ENCODE peak calls at places on chromosomes 7 and 10, in seven cellular contexts. I, V, U, X, R, M and Z are unnamed samples.

GRCh38 chr10:32171213-32171612 is 115.0 kb upstream of the KIF5B start:
- DNase-seq in R (no peak), I (no peak), U (no peak), V (no peak), X (no peak), M (no peak), Z (no peak)

GRCh38 chr7:151018421-151019129 is 5.7 kb downstream of the ATG9B start:
- DNase-seq in X (no peak), R (no peak), V (no peak), I (no peak), M (no peak), U (no peak), Z (peak)

GRCh38 chr10:55212051-55212450 is 411.0 kb upstream of the PCDH15 start:
- DNase-seq in X (no peak), M (no peak), R (no peak), V (no peak), I (no peak), U (no peak), Z (no peak)

GRCh38 chr10:7438196-7438986 is 27.6 kb upstream of the SFMBT2 start:
- DNase-seq in I (no peak), X (no peak), U (no peak), M (no peak), R (no peak), V (no peak), Z (no peak)

GRCh38 chr10:5869156-5869555 is 20.5 kb downstream of the ANKRD16 start:
- DNase-seq in M (no peak), V (no peak), X (no peak), R (no peak), U (no peak), I (no peak), Z (no peak)

GRCh38 chr7:115844857-115845256 is 185.7 kb downstream of the TFEC start:
- DNase-seq in M (peak), R (no peak), U (no peak), I (no peak), V (no peak), X (no peak), Z (no peak)

GRCh38 chr7:148611692-148612091 is 21.1 kb downstream of the C7orf33 start:
- DNase-seq in M (no peak), X (no peak), V (no peak), U (no peak), I (no peak), R (no peak), Z (no peak)

GRCh38 chr7:151139071-151139521 is 28.4 kb downstream of the GBX1 start:
- DNase-seq in V (no peak), R (no peak), U (no peak), M (no peak), X (no peak), I (no peak), Z (no peak)

GRCh38 chr10:69890065-69890831 is 88.5 kb downstream of the COL13A1 start:
- DNase-seq in R (no peak), U (no peak), V (no peak), X (no peak), I (no peak), M (no peak), Z (no peak)

GRCh38 chr10:42755028-42755451 is 27.6 kb upstream of the BMS1 start:
- DNase-seq in V (no peak), I (no peak), U (no peak), X (no peak), M (no peak), R (no peak), Z (no peak)

GRCh38 chr7:130096243-130096827 is 26.0 kb downstream of the KLHDC10 start:
- DNase-seq in X (no peak), V (no peak), R (no peak), M (no peak), I (peak), U (no peak), Z (peak)

GRCh38 chr7:158374586-158374985 is 213.0 kb downstream of the PTPRN2 start:
- DNase-seq in X (no peak), U (no peak), R (no peak), M (no peak), I (no peak), V (no peak), Z (peak)

GRCh38 chr10:75137533-75138438 is 26.3 kb downstream of the SAMD8 start:
- DNase-seq in I (peak), X (peak), U (peak), V (no peak), M (peak), R (no peak), Z (peak)

GRCh38 chr7:72161534-72161933 is 250.6 kb downstream of the CALN1 start:
- DNase-seq in V (no peak), I (no peak), X (no peak), M (no peak), U (no peak), R (no peak), Z (no peak)

GRCh38 chr7:120740348-120740747 is 117.6 kb downstream of the TSPAN12 start:
- DNase-seq in U (no peak), I (no peak), V (no peak), R (no peak), X (no peak), M (peak), Z (peak)

GRCh38 chr7:41295455-41295815 is 407.5 kb downstream of the INHBA start:
- DNase-seq in X (no peak), R (no peak), I (no peak), M (no peak), U (no peak), V (no peak), Z (no peak)

GRCh38 chr7:74282748-74283459 is 6.3 kb upstream of the CLIP2 start:
- DNase-seq in I (no peak), M (no peak), U (no peak), X (no peak), V (no peak), R (no peak), Z (no peak)

GRCh38 chr10:119595134-119595714 is 1.5 kb downstream of the TIAL1 start:
- DNase-seq in R (no peak), V (no peak), I (peak), U (no peak), M (peak), X (no peak), Z (peak)

GRCh38 chr10:17479822-17480221 is 25.4 kb upstream of the ST8SIA6 start:
- DNase-seq in I (no peak), M (no peak), R (no peak), V (no peak), X (no peak), U (no peak), Z (no peak)

GRCh38 chr10:96272986-96273280 is 1.6 kb upstream of the BLNK start:
- DNase-seq in I (no peak), U (no peak), X (no peak), V (no peak), M (no peak), R (no peak), Z (no peak)

GRCh38 chr10:71068811-71069411 is 143.5 kb upstream of the UNC5B start:
- DNase-seq in R (no peak), I (peak), X (no peak), U (no peak), V (peak), M (peak), Z (peak)

GRCh38 chr10:50464004-50464409 is 159.7 kb downstream of the SGMS1 start:
- DNase-seq in R (no peak), V (no peak), U (no peak), X (no peak), I (no peak), M (no peak), Z (peak)

GRCh38 chr7:85104432-85105205 is 82.2 kb downstream of the SEMA3D start:
- DNase-seq in U (no peak), R (no peak), I (peak), X (peak), V (no peak), M (peak), Z (no peak)

GRCh38 chr7:114972567-114972966 is 50.7 kb downstream of the MDFIC start:
- DNase-seq in U (no peak), I (no peak), V (no peak), R (no peak), M (no peak), X (no peak), Z (no peak)

GRCh38 chr10:19702215-19702614 is 114.0 kb upstream of the PLXDC2 start:
- DNase-seq in V (no peak), U (no peak), M (peak), I (peak), X (no peak), R (no peak), Z (peak)

GRCh38 chr10:102835007-102835482 is 2.2 kb downstream of the CYP17A1 start:
- DNase-seq in U (peak), I (peak), X (no peak), R (peak), V (peak), M (peak), Z (peak)

GRCh38 chr10:79069325-79070090 is 742 bp downstream of the ZMIZ1 start:
- DNase-seq in I (peak), U (no peak), R (peak), M (no peak), V (no peak), X (no peak), Z (peak)

GRCh38 chr7:93958216-93958615 is 36.7 kb downstream of the GNG11 start:
- DNase-seq in M (peak), X (no peak), U (no peak), R (no peak), V (no peak), I (no peak), Z (peak)

GRCh38 chr7:90955641-90956207 is 308.5 kb upstream of the FZD1 start:
- DNase-seq in X (no peak), I (no peak), U (no peak), M (no peak), V (no peak), R (no peak), Z (no peak)

GRCh38 chr7:12788171-12788570 is 100.7 kb downstream of the ARL4A start:
- DNase-seq in X (no peak), U (no peak), R (no peak), I (no peak), M (no peak), V (no peak), Z (no peak)

GRCh38 chr7:121139427-121139826 is 150.9 kb downstream of the CPED1 start:
- DNase-seq in M (peak), R (no peak), V (no peak), U (no peak), I (peak), X (no peak), Z (no peak)

GRCh38 chr7:130943336-130943901 is 209.4 kb upstream of the KLF14 start:
- DNase-seq in I (peak), M (peak), V (no peak), X (no peak), U (peak), R (no peak), Z (peak)

GRCh38 chr7:73742753-73743641 is 4.4 kb upstream of the ABHD11 start:
- DNase-seq in R (peak), V (peak), U (no peak), I (no peak), M (no peak), X (no peak), Z (peak)

GRCh38 chr7:136526408-136527105 is 341.9 kb upstream of the CHRM2 start:
- DNase-seq in U (no peak), R (no peak), X (no peak), M (no peak), V (no peak), I (no peak), Z (no peak)

GRCh38 chr10:118463740-118464139 is 121.6 kb upstream of the FAM204A start:
- DNase-seq in U (no peak), V (no peak), R (no peak), I (no peak), M (no peak), X (no peak), Z (no peak)

GRCh38 chr10:53536322-53536721 is 763.7 kb upstream of the MBL2 start:
- DNase-seq in R (no peak), I (no peak), V (no peak), X (no peak), U (no peak), M (no peak), Z (no peak)

GRCh38 chr10:64271983-64272382 is 750.8 kb downstream of the REEP3 start:
- DNase-seq in V (no peak), R (no peak), I (no peak), M (no peak), X (no peak), U (no peak), Z (no peak)

GRCh38 chr7:158508802-158509385 is 78.7 kb downstream of the PTPRN2 start:
- DNase-seq in R (no peak), U (no peak), I (no peak), X (no peak), V (no peak), M (no peak), Z (no peak)

GRCh38 chr7:92433019-92433418 is 14.3 kb upstream of the GATAD1 start:
- DNase-seq in V (no peak), M (no peak), I (no peak), R (no peak), X (no peak), U (no peak), Z (no peak)

GRCh38 chr7:52764502-52765169 is 270.8 kb upstream of the POM121L12 start:
- DNase-seq in V (no peak), U (no peak), R (no peak), M (peak), X (no peak), I (no peak), Z (peak)

GRCh38 chr10:101444058-101444457 is 90.1 kb downstream of the BTRC start:
- DNase-seq in U (no peak), M (peak), R (no peak), I (no peak), X (no peak), V (no peak), Z (peak)

GRCh38 chr10:101442456-101442800 is 88.5 kb downstream of the BTRC start:
- DNase-seq in M (no peak), X (no peak), U (no peak), I (no peak), V (no peak), R (no peak), Z (no peak)

GRCh38 chr10:101446071-101446470 is 92.1 kb downstream of the BTRC start:
- DNase-seq in V (no peak), U (no peak), X (no peak), R (no peak), I (no peak), M (no peak), Z (no peak)

GRCh38 chr10:101446947-101447346 is 93.0 kb downstream of the BTRC start:
- DNase-seq in U (no peak), M (no peak), X (no peak), R (no peak), I (no peak), V (no peak), Z (no peak)

DNA sequence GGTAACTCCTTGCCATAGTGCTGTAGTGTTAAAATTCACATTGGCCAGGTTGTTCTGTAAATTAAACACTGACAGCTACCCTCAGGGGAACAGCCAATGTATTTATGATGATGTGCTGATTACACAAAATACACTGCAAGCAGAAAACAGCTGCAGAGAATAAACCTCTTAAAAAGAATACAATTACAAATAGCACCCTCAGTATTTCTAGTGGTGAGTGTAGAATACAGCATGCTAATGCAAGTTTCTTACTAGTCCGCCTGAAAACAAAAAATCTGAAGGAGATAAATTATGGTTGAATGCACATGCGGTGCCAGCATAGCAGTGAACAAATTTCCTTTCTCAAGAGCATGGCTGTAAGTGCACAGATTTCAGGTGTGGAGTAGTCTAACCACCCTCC is 90.5 kb downstream of the BTRC start:
- DNase-seq in X (no peak), M (no peak), V (no peak), U (no peak), I (no peak), R (no peak), Z (no peak)
- TF ChIP-seq CTCF in X (no peak), M (no peak), V (no peak), U (peak), I (no peak), R (no peak), Z (no peak)

DNA sequence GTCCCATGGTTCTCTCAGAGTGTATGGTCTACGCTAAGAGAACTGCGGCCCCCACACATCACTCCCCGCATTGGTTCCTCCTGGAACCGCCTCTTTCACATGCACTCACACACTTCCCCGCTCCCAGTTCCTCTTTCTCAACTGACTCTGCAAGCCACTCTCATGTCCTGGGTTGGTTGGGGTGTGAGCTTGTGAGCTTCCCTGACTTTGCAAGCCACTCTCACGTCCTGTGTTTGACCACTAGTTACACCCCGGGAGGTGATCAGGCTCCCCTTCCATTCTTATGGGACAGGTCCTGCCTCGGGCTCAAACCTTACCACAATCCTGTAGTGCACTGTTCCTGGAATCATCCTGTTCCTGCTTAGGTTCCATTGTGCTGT is 105.0 kb downstream of the TRIM24 start:
- DNase-seq in X (no peak), V (no peak), U (no peak), I (no peak), R (peak), M (no peak), Z (no peak)
- H3K4me3 ChIP-seq in X (no peak), V (no peak), U (no peak), I (no peak), R (no peak), M (no peak), Z (no peak)

DNA sequence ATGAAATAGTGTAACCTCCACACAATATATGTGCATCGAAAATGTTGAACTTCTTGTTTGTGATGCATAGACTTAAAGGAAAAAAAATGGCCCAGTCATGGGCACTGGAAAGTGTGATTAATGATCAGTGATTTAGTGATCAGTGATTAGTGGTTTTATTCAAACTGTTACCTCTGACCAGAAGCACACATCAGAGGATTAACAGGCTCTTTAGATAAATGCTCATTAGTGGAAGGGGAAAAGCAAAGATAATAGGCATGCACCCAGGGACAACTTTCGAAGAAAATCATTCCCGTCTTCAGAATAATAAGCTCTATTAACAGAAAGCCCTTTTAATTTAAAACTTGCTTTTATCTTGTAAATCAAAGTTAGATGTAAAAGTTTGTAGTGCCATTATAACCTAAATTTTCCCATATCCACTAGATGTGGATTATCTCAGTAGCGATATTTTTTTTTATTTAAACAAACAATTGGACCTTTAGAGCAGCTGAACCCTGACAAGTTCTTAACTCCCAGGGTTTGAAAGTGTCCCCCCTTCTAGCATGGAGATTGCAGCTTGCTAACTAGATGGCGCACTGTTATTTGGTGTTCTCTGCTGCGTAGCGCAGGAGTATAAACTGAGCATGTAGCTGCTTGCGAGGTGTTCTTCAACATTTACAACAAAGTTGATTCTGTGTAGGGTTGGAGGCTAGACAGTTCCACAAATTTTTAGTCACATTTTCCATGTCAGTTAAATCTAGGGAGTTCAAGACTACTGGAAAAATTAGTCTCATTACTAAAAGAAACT is at the start of gene CREB5:
- DNase-seq in X (no peak), V (no peak), U (no peak), I (no peak), R (no peak), M (peak), Z (peak)
- TF ChIP-seq CTCF in X (no peak), V (peak), U (peak), I (peak), R (peak), M (peak), Z (peak)

DNA sequence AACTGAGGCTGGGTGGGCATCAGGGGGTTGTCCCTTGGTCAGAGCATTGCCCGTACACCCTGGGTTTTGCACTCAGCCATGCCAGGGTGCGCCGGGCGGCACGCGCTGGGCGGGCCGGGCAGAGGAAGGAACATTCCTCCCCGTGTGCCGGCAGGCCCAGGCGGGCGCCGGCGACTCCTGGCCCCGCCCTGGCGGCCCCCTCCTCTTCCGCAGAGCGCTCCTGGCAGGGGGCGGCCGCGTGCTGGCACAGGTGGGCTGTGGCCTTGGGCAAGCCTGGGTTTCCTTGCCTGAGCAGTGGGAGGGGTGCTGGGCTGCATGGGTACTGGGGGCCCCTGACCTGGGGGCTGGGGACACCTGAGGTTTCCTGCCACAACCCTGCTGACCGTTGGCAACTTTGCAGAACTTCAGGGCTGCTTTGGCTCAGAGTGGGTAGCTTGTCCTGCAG is 3.9 kb downstream of the LFNG start:
- DNase-seq in I (no peak), M (no peak), R (no peak), V (no peak), U (no peak), X (no peak), Z (no peak)
- H3K4me3 ChIP-seq in I (peak), M (no peak), R (no peak), V (peak), U (peak), X (no peak), Z (no peak)